ENCODE peak calls at places on chromosomes 16 and 17, in five cellular contexts. U is cardiac fibroblast; Y is AG09309; S is CD4-positive, CD25-positive, alpha-beta regulatory T cell; K is aorta. Q is an unnamed sample.

GRCh38 chr17:77649717-77650211 is 308.7 kb upstream of the TNRC6C start:
- DNase-seq in U (peak), Y (peak), S (no peak), K (no peak), Q (no peak)

GRCh38 chr16:85555549-85556455 is 57.3 kb upstream of the GSE1 start:
- DNase-seq in U (peak), Y (no peak), S (no peak), K (peak), Q (no peak)

GRCh38 chr16:85089485-85089884 is 22.8 kb downstream of the CIBAR2 start:
- DNase-seq in U (peak), Y (no peak), S (no peak), K (no peak), Q (peak)

GRCh38 chr17:44314869-44315661 is 6.7 kb downstream of the RUNDC3A start:
- DNase-seq in U (peak), Y (no peak), S (peak), K (no peak), Q (no peak)

GRCh38 chr17:9233761-9234160 is 212.5 kb downstream of the NTN1 start:
- DNase-seq in U (no peak), Y (no peak), S (no peak), K (no peak), Q (no peak)

GRCh38 chr16:64975821-64976220 is 146.0 kb downstream of the CDH11 start:
- DNase-seq in U (peak), Y (no peak), S (no peak), K (no peak), Q (no peak)

GRCh38 chr17:58344791-58345157 is 7.2 kb downstream of the SUPT4H1 start:
- DNase-seq in U (no peak), Y (no peak), S (peak), K (no peak), Q (no peak)

GRCh38 chr17:54891176-54891821 is 9.4 kb upstream of the TOM1L1 start:
- DNase-seq in U (peak), Y (peak), S (no peak), K (no peak), Q (peak)

GRCh38 chr17:64698725-64699124 is 36.6 kb upstream of the SMURF2 start:
- DNase-seq in U (peak), Y (no peak), S (no peak), K (no peak), Q (no peak)

GRCh38 chr17:46789610-46790009 is 28.9 kb downstream of the WNT3 start:
- DNase-seq in U (no peak), Y (no peak), S (no peak), K (no peak), Q (no peak)

GRCh38 chr16:72372082-72372615 is 200.2 kb upstream of the PMFBP1 start:
- DNase-seq in U (no peak), Y (no peak), S (no peak), K (no peak), Q (no peak)

GRCh38 chr16:85078176-85078700 is 34.0 kb downstream of the CIBAR2 start:
- DNase-seq in U (no peak), Y (no peak), S (no peak), K (no peak), Q (no peak)

GRCh38 chr17:4710693-4711634 is 532 bp downstream of the ARRB2 start:
- DNase-seq in U (no peak), Y (no peak), S (peak), K (no peak), Q (no peak)

GRCh38 chr17:77373298-77374169 is 232.8 kb downstream of the SEC14L1 start:
- DNase-seq in U (no peak), Y (no peak), S (peak), K (peak), Q (no peak)

GRCh38 chr17:40555296-40556190 is 9.7 kb downstream of the CCR7 start:
- DNase-seq in U (no peak), Y (no peak), S (no peak), K (peak), Q (no peak)

GRCh38 chr17:43667506-43668438 is 6.0 kb upstream of the MEOX1 start:
- DNase-seq in U (peak), Y (no peak), S (no peak), K (no peak), Q (no peak)

GRCh38 chr16:71407731-71408130 is 34.1 kb downstream of the TLE7 start:
- DNase-seq in U (no peak), Y (no peak), S (no peak), K (no peak), Q (no peak)

GRCh38 chr16:12300490-12300889 is 324.0 kb downstream of the SNX29 start:
- DNase-seq in U (no peak), Y (no peak), S (no peak), K (no peak), Q (no peak)

DNA sequence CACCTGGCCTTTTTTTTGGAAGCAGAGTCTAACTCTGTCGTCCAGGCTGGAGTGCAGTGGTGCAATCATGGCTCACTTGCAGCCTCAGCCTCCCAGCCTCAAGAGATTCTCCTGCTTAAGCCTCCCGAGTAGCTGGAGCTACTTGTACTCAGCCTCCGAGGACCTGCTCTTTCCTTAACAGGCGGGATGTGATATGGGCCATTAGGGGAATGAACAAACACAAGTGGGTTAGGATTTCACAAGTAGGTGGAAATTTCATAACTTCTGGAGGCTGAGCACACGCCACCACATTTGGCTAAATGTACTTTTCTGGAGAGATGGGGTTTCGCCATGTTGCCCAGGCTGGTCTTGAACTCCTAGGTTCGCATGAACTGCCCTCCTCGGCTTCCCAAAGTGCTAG is 4.1 kb downstream of the PAM16 start:
- DNase-seq in U (peak), Y (no peak), S (no peak), K (no peak), Q (no peak)
- H3K4me3 ChIP-seq in U (no peak), Y (no peak), S (no peak), K (no peak), Q (no peak)

GRCh38 chr17:27353469-27354050 is 59.6 kb downstream of the WSB1 start:
- DNase-seq in U (peak), Y (peak), S (peak), K (peak), Q (peak)

GRCh38 chr17:27352481-27353460 is 58.9 kb downstream of the WSB1 start:
- DNase-seq in U (peak), Y (no peak), S (no peak), K (no peak), Q (no peak)

GRCh38 chr17:27354491-27355081 is 60.7 kb downstream of the WSB1 start:
- DNase-seq in U (peak), Y (no peak), S (no peak), K (no peak), Q (no peak)

GRCh38 chr17:27355419-27355818 is 61.5 kb downstream of the WSB1 start:
- DNase-seq in U (no peak), Y (no peak), S (no peak), K (no peak), Q (no peak)

DNA sequence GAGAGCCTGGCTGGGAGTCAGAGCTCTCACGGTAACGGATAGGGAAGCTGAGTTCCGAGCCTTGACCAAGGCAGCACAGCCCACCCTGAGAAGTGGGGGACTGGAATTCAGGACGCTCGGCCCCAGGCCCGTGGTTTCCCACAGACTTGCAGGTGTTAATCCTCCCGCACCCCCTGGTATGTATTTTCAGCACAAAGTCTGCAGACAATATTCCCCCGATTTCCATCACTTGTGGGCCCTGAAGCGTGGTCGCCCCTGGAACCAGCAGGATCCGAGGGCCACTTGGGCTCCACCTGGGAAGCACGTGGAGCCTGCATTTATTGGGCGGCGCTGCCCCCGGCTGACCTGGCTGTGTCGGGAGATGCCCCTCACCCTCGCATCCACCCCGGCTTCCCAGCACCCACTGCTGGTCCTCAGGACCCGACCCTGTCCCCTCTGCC is 60.2 kb downstream of the WSB1 start:
- DNase-seq in U (no peak), Y (no peak), S (no peak), K (no peak), Q (no peak)
- H3K4me3 ChIP-seq in U (peak), Y (peak), S (peak), K (no peak), Q (peak)

GRCh38 chr17:17837966-17838962 is 1.5 kb upstream of the SREBF1 start:
- DNase-seq in U (peak), Y (no peak), S (no peak), K (peak), Q (no peak)
- H3K4me3 ChIP-seq in U (no peak), Y (no peak), S (no peak), K (no peak), Q (no peak)

GRCh38 chr16:1665829-1666228 is 12.2 kb upstream of the JPT2 start:
- DNase-seq in U (no peak), Y (no peak), S (no peak), K (no peak), Q (no peak)
- H3K4me3 ChIP-seq in U (no peak), Y (no peak), S (no peak), K (no peak), Q (no peak)

GRCh38 chr16:2480948-2481347 is 6.0 kb downstream of the TBC1D24 start:
- DNase-seq in U (no peak), Y (no peak), S (no peak), K (no peak), Q (no peak)

GRCh38 chr16:2483939-2484897 is 9.3 kb downstream of the TBC1D24 start:
- DNase-seq in U (no peak), Y (no peak), S (no peak), K (no peak), Q (no peak)

GRCh38 chr16:2483160-2483559 is 8.2 kb downstream of the TBC1D24 start:
- DNase-seq in U (no peak), Y (no peak), S (no peak), K (peak), Q (no peak)

GRCh38 chr16:2481676-2482075 is 6.7 kb downstream of the TBC1D24 start:
- DNase-seq in U (no peak), Y (no peak), S (no peak), K (no peak), Q (no peak)

DNA sequence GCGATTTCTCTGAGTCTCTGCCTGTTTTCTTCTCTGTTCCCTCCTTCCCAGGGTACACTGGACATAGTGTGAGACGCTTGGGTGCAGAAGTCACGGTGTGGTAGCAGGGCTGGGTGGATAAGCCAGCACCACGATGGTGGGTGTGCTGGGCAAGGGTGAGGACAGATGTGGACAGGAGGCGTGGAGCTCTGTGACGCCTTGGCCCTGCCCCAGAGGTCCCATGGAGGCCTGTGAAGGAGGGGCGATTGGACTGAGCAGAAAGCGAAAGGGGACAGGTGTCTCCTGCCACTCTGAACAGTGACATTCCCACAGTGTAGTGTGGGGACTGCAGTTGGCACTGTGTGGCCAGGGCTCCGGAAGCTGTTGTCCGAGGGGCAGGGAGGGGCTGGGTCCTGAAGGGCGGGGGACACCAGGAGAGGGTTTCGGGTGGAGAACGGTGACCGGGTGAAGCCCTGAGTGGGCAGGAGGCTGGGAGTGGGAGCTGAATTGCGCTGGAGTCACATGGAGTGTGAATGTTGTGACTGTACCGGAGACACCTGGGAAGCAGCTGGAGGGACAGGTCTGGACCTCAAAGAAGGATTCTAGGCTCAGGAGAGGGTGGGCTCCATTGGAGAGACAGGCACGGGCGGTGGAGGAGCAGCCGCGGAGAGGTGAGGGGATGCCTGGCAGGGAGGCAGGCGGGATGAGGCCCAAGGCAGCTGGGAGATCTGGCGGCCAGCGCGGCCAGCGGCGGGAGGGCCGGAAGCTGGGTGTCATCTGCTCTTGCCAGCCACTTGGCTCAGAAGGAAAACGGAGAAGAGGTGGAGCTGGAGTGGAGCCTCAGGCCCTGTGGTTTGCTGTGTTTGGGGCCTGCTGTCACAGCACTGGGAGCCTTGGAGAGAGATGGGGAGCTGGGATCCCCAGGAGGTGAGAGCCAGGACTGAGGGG is 7.5 kb downstream of the TBC1D24 start:
- DNase-seq in U (peak), Y (peak), S (no peak), K (peak), Q (no peak)
- H3K4me3 ChIP-seq in U (no peak), Y (peak), S (no peak), K (no peak), Q (peak)

GRCh38 chr17:39196820-39197331 is 593 bp downstream of the CACNB1 start:
- DNase-seq in U (no peak), Y (no peak), S (no peak), K (peak), Q (no peak)

GRCh38 chr17:39194985-39195524 is 2.4 kb downstream of the CACNB1 start:
- DNase-seq in U (no peak), Y (no peak), S (no peak), K (no peak), Q (no peak)

GRCh38 chr17:39196191-39196819 is 1.2 kb downstream of the CACNB1 start:
- DNase-seq in U (no peak), Y (no peak), S (no peak), K (no peak), Q (no peak)

GRCh38 chr17:39194089-39194984 is 3.1 kb downstream of the CACNB1 start:
- DNase-seq in U (peak), Y (no peak), S (no peak), K (peak), Q (no peak)

DNA sequence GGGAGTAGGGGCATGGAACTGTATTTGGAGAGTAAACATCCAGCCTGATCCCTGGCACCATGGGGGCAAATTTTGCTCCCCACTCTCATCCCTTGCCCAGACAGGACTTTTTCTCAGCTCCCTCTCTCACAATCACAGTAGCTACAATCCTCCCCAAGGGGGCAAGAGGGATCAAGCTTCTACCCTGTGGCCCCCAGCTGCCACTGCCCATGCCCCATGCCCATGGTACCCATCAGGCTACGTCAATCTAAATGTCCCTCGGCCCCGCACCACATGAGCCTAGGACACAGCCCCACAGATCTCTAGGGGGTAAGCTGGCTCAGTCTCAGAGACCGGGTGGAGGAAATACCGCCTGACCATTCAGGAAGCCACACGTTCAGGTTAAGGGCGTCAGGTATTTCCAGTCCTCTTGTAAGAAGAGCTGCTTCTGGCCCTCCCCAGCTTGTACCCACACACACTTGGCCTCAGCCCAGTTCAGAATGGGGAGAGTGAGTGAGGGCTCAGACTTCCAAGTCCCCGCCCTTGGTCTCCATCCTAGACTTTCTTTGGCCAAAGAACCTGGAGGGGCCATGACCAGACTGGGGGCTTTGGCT is 1.8 kb downstream of the CACNB1 start:
- DNase-seq in U (no peak), Y (no peak), S (no peak), K (no peak), Q (no peak)
- H3K4me3 ChIP-seq in U (no peak), Y (peak), S (peak), K (peak), Q (peak)

GRCh38 chr17:47830396-47830907 is 889 bp downstream of the MRPL10 start:
- DNase-seq in U (no peak), Y (no peak), S (no peak), K (no peak), Q (no peak)

GRCh38 chr17:47831934-47832327 is 461 bp downstream of the LRRC46 start:
- DNase-seq in U (no peak), Y (no peak), S (no peak), K (no peak), Q (no peak)

GRCh38 chr17:47830991-47831933 is at the start of the genes LRRC46 and MRPL10:
- DNase-seq in U (peak), Y (peak), S (peak), K (peak), Q (peak)

GRCh38 chr17:47834756-47835155 is 3.3 kb downstream of the LRRC46 start:
- DNase-seq in U (no peak), Y (no peak), S (no peak), K (no peak), Q (no peak)

DNA sequence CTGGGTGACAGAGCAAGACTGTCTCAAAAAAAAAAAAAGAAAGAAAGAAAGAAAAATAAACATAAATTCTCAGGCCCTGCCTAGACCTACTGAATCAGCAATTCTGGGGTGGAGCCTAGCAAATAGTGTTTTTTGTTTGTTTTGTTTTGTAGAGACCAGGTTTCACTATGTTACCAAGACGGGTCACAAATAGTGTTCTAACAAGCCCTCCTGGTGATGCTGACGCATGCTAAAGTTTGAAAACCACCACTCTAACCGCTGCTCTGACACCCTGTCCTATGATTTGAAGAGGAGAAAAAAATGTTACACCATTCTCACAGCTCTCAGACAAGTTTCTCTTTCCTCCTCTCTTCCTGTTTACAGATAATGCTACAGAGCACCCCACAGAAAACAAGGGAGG is 1.5 kb downstream of the MRPL10 start:
- DNase-seq in U (no peak), Y (no peak), S (peak), K (no peak), Q (no peak)
- H3K4me3 ChIP-seq in U (no peak), Y (no peak), S (no peak), K (no peak), Q (no peak)

GRCh38 chr16:3223913-3224515 is 10.9 kb downstream of the ZNF200 start:
- DNase-seq in U (peak), Y (no peak), S (no peak), K (no peak), Q (no peak)
- H3K4me3 ChIP-seq in U (no peak), Y (no peak), S (no peak), K (peak), Q (no peak)

Q was measured in BJ.